ENCODE peak calls at places on chromosomes 12 and 14, in seven cellular contexts. S, Z, M, P, L, R and H are unnamed samples.

GRCh38 chr14:92651106-92651792 is 97.2 kb downstream of the LGMN start:
- DNase-seq in S (no peak), Z (peak), M (no peak), P (no peak), L (no peak), R (no peak), H (no peak)

GRCh38 chr12:128973883-128974681 is 120.8 kb downstream of the GLT1D1 start:
- DNase-seq in S (no peak), Z (no peak), M (no peak), P (no peak), L (no peak), R (no peak), H (no peak)

GRCh38 chr12:122830517-122831214 is 4.6 kb upstream of the HIP1R start:
- DNase-seq in S (no peak), Z (no peak), M (no peak), P (no peak), L (peak), R (peak), H (no peak)

GRCh38 chr12:55930771-55931316 is at the start of gene DGKA:
- DNase-seq in S (peak), Z (no peak), M (peak), P (no peak), L (peak), R (peak), H (no peak)

GRCh38 chr14:22282429-22282828 is 306.6 kb downstream of the DAD1 start:
- DNase-seq in S (no peak), Z (no peak), M (no peak), P (no peak), L (no peak), R (no peak), H (no peak)

GRCh38 chr12:72271401-72271740 is 799 bp upstream of the TRHDE start:
- DNase-seq in S (no peak), Z (peak), M (no peak), P (no peak), L (no peak), R (no peak), H (peak)

GRCh38 chr12:114935658-114936057 is 251.7 kb upstream of the TBX3 start:
- DNase-seq in S (no peak), Z (no peak), M (no peak), P (no peak), L (no peak), R (no peak), H (no peak)

GRCh38 chr12:69027411-69027811 is 94.4 kb upstream of the CPM start:
- DNase-seq in S (no peak), Z (no peak), M (no peak), P (no peak), L (peak), R (no peak), H (no peak)

GRCh38 chr12:115872212-115872611 is 405.3 kb downstream of the MED13L start:
- DNase-seq in S (no peak), Z (no peak), M (no peak), P (no peak), L (no peak), R (no peak), H (no peak)

GRCh38 chr14:34190746-34191145 is 239.9 kb upstream of the EGLN3 start:
- DNase-seq in S (no peak), Z (no peak), M (no peak), P (no peak), L (no peak), R (no peak), H (no peak)

GRCh38 chr12:93984005-93984404 is 164.4 kb upstream of the PLXNC1 start:
- DNase-seq in S (no peak), Z (no peak), M (no peak), P (no peak), L (no peak), R (no peak), H (no peak)

GRCh38 chr12:105378821-105379400 is 48.4 kb downstream of the C12orf75 start:
- DNase-seq in S (no peak), Z (no peak), M (peak), P (no peak), L (no peak), R (no peak), H (no peak)

GRCh38 chr14:100610511-100611217 is 23.4 kb upstream of the BEGAIN start:
- DNase-seq in S (no peak), Z (no peak), M (no peak), P (peak), L (no peak), R (peak), H (no peak)